ENCODE peak calls at places on chromosomes 16 and 17, in five cellular contexts. L is progenitor cell of endocrine pancreas; T is HEK293T; G is mucosa of descending colon; R is naive thymus-derived CD4-positive, alpha-beta T cell. S is an unnamed sample.

GRCh38 chr17:1179112-1179634 is 608 bp downstream of the ABR start:
- DNase-seq in T (no peak), R (peak; percentile 27), G (peak; percentile 46), L (no peak), S (no peak)

GRCh38 chr16:57529324-57530103 is 6.9 kb downstream of the CCDC102A start:
- DNase-seq in G (no peak), L (no peak), R (no peak), T (no peak), S (peak; percentile 45)

GRCh38 chr16:3824121-3824795 is 56.3 kb downstream of the CREBBP start:
- DNase-seq in G (no peak), T (no peak), L (no peak), R (no peak), S (no peak)

GRCh38 chr16:87041286-87041685 is 275.9 kb downstream of the C16orf95 start:
- DNase-seq in L (no peak), T (no peak), G (no peak), R (no peak), S (no peak)

GRCh38 chr17:59311051-59311468 is 20.4 kb upstream of the YPEL2 start:
- DNase-seq in L (no peak), T (peak; percentile 73), R (peak; percentile 38), G (no peak), S (peak; percentile 83)

GRCh38 chr16:85464342-85465305 is 148.5 kb upstream of the GSE1 start:
- DNase-seq in G (no peak), L (no peak), R (no peak), T (no peak), S (no peak)

GRCh38 chr17:7523033-7523432 is 25.8 kb upstream of the TNFSF12 start:
- DNase-seq in T (peak; percentile 49), R (peak; percentile 57), L (no peak), G (no peak), S (peak; percentile 27)

GRCh38 chr17:2710804-2711607 is 558 bp downstream of the CLUH start:
- DNase-seq in T (peak; percentile 32), R (peak; percentile 52), G (peak; percentile 64), L (no peak), S (peak; percentile 59)

GRCh38 chr17:64178011-64178825 is 48.3 kb upstream of the ERN1 start:
- DNase-seq in T (no peak), G (no peak), L (no peak), R (no peak), S (no peak)

GRCh38 chr17:82126479-82127314 is 28.7 kb upstream of the FASN start:
- DNase-seq in G (no peak), L (no peak), R (peak; percentile 55), T (no peak), S (peak; percentile 33)

GRCh38 chr16:86664518-86665318 is 86.4 kb downstream of the FOXL1 start:
- DNase-seq in T (no peak), G (peak; percentile 48), L (no peak), R (peak; percentile 65), S (peak; percentile 96)

GRCh38 chr16:81574168-81574567 is 129.6 kb downstream of the CMIP start:
- DNase-seq in R (no peak), L (no peak), G (peak; percentile 18), T (no peak), S (no peak)

GRCh38 chr17:44830359-44831269 is 527 bp upstream of the GJC1 start:
- DNase-seq in L (no peak), R (no peak), G (no peak), T (peak; percentile 45), S (no peak)

GRCh38 chr17:49548506-49549310 is 27.0 kb upstream of the NXPH3 start:
- DNase-seq in R (no peak), T (peak; percentile 56), L (no peak), G (no peak), S (no peak)

GRCh38 chr17:21163101-21163500 is 36.3 kb downstream of the DHRS7B start:
- DNase-seq in T (no peak), L (no peak), R (no peak), G (no peak), S (no peak)

GRCh38 chr17:29705352-29705751 is 82.6 kb upstream of the CORO6 start:
- DNase-seq in R (no peak), T (no peak), L (no peak), G (no peak), S (no peak)

GRCh38 chr16:84610385-84610784 is 7.5 kb downstream of the COTL1 start:
- DNase-seq in L (no peak), G (no peak), T (no peak), R (no peak), S (no peak)

GRCh38 chr17:78651551-78651950 is 74.4 kb upstream of the DNAH17 start:
- DNase-seq in G (no peak), L (no peak), T (no peak), R (no peak), S (no peak)

GRCh38 chr17:44198721-44199552 is 747 bp downstream of the ATXN7L3 start:
- DNase-seq in G (peak; percentile 86), T (peak; percentile 76), L (peak; percentile 56), R (peak; percentile 75), S (peak; percentile 60)

GRCh38 chr17:13594762-13595697 is 6.7 kb downstream of the HS3ST3A1 start:
- DNase-seq in G (peak; percentile 53), T (peak; percentile 52), L (peak; percentile 72), R (peak; percentile 68), S (peak; percentile 79)

GRCh38 chr16:66918803-66919568 is at the start of gene CDH16:
- DNase-seq in L (no peak), R (no peak), G (no peak), T (no peak), S (peak; percentile 73)

S was measured in small intestine.